ENCODE peak calls at places on chromosomes 7 and 10, in six cellular contexts. One of them, this sample, is unnamed.

GRCh38 chr10:118214751-118215150 is 127.4 kb downstream of the FAM204A start:
- DNase-seq in OCI-LY7: no peak
- DNase-seq in AG09309: no peak
- DNase-seq in spleen: no peak
- DNase-seq in heart right ventricle: no peak
- DNase-seq in CD8-positive, alpha-beta T cell: no peak
- DNase-seq in this sample: no peak

GRCh38 chr7:101553018-101553770 is 75.9 kb downstream of the MYL10 start:
- DNase-seq in AG09309: no peak
- DNase-seq in CD8-positive, alpha-beta T cell: no peak
- DNase-seq in OCI-LY7: no peak
- DNase-seq in heart right ventricle: no peak
- DNase-seq in spleen: peak
- DNase-seq in this sample: no peak

GRCh38 chr7:98848918-98849317 is 20.9 kb downstream of the TMEM130 start:
- DNase-seq in OCI-LY7: no peak
- DNase-seq in spleen: no peak
- DNase-seq in AG09309: no peak
- DNase-seq in CD8-positive, alpha-beta T cell: no peak
- DNase-seq in heart right ventricle: no peak
- DNase-seq in this sample: no peak

GRCh38 chr7:54969190-54969967 is 49.4 kb upstream of the EGFR start:
- DNase-seq in heart right ventricle: no peak
- DNase-seq in AG09309: no peak
- DNase-seq in CD8-positive, alpha-beta T cell: no peak
- DNase-seq in OCI-LY7: no peak
- DNase-seq in spleen: no peak
- DNase-seq in this sample: no peak

GRCh38 chr10:49734676-49735075 is 27.4 kb downstream of the OGDHL start:
- DNase-seq in spleen: no peak
- DNase-seq in AG09309: no peak
- DNase-seq in heart right ventricle: no peak
- DNase-seq in CD8-positive, alpha-beta T cell: no peak
- DNase-seq in OCI-LY7: no peak
- DNase-seq in this sample: no peak

GRCh38 chr7:120724448-120724847 is 133.5 kb downstream of the TSPAN12 start:
- DNase-seq in AG09309: no peak
- DNase-seq in spleen: no peak
- DNase-seq in CD8-positive, alpha-beta T cell: no peak
- DNase-seq in heart right ventricle: no peak
- DNase-seq in OCI-LY7: no peak
- DNase-seq in this sample: no peak

GRCh38 chr7:135536160-135536559 is 21.6 kb upstream of the NUP205 start:
- DNase-seq in heart right ventricle: no peak
- DNase-seq in AG09309: peak
- DNase-seq in spleen: no peak
- DNase-seq in OCI-LY7: no peak
- DNase-seq in CD8-positive, alpha-beta T cell: no peak
- DNase-seq in this sample: no peak

GRCh38 chr10:61900829-61901783 is at the start of gene ARID5B:
- DNase-seq in heart right ventricle: peak
- DNase-seq in AG09309: no peak
- DNase-seq in CD8-positive, alpha-beta T cell: no peak
- DNase-seq in OCI-LY7: peak
- DNase-seq in spleen: no peak
- DNase-seq in this sample: no peak

GRCh38 chr10:68231916-68232315 is at the start of gene ATOH7:
- DNase-seq in heart right ventricle: no peak
- DNase-seq in spleen: no peak
- DNase-seq in AG09309: no peak
- DNase-seq in OCI-LY7: no peak
- DNase-seq in CD8-positive, alpha-beta T cell: no peak
- DNase-seq in this sample: no peak

GRCh38 chr7:131365876-131366275 is 38.2 kb downstream of the MKLN1 start:
- DNase-seq in OCI-LY7: no peak
- DNase-seq in AG09309: peak
- DNase-seq in heart right ventricle: no peak
- DNase-seq in CD8-positive, alpha-beta T cell: no peak
- DNase-seq in spleen: no peak
- DNase-seq in this sample: no peak

GRCh38 chr7:83684928-83685327 is 36.0 kb upstream of the SEMA3E start:
- DNase-seq in heart right ventricle: no peak
- DNase-seq in spleen: no peak
- DNase-seq in CD8-positive, alpha-beta T cell: no peak
- DNase-seq in AG09309: no peak
- DNase-seq in OCI-LY7: no peak
- DNase-seq in this sample: no peak

GRCh38 chr10:79392020-79392398 is 44.7 kb downstream of the PPIF start:
- DNase-seq in OCI-LY7: no peak
- DNase-seq in AG09309: no peak
- DNase-seq in CD8-positive, alpha-beta T cell: no peak
- DNase-seq in spleen: peak
- DNase-seq in heart right ventricle: peak
- DNase-seq in this sample: no peak

GRCh38 chr10:24707445-24707844 is 16.2 kb downstream of the ARHGAP21 start:
- DNase-seq in CD8-positive, alpha-beta T cell: no peak
- DNase-seq in AG09309: no peak
- DNase-seq in OCI-LY7: no peak
- DNase-seq in heart right ventricle: no peak
- DNase-seq in spleen: no peak
- DNase-seq in this sample: no peak

GRCh38 chr7:82105463-82105862 is 335.6 kb upstream of the HGF start:
- DNase-seq in spleen: no peak
- DNase-seq in OCI-LY7: no peak
- DNase-seq in AG09309: no peak
- DNase-seq in CD8-positive, alpha-beta T cell: no peak
- DNase-seq in heart right ventricle: no peak
- DNase-seq in this sample: no peak

GRCh38 chr7:14233026-14233897 is 243.8 kb upstream of the ETV1 start:
- DNase-seq in CD8-positive, alpha-beta T cell: no peak
- DNase-seq in AG09309: no peak
- DNase-seq in spleen: no peak
- DNase-seq in OCI-LY7: no peak
- DNase-seq in heart right ventricle: no peak
- DNase-seq in this sample: no peak

GRCh38 chr7:27194002-27194352 is 5.9 kb downstream of the HOXA13 start:
- DNase-seq in CD8-positive, alpha-beta T cell: no peak
- DNase-seq in AG09309: no peak
- DNase-seq in spleen: no peak
- DNase-seq in OCI-LY7: no peak
- DNase-seq in heart right ventricle: no peak
- DNase-seq in this sample: no peak

GRCh38 chr10:87531908-87532622 is 27.4 kb downstream of the MINPP1 start:
- DNase-seq in CD8-positive, alpha-beta T cell: no peak
- DNase-seq in heart right ventricle: no peak
- DNase-seq in AG09309: no peak
- DNase-seq in spleen: no peak
- DNase-seq in OCI-LY7: no peak
- DNase-seq in this sample: no peak

GRCh38 chr7:219581-220150 is 27.3 kb downstream of the FAM20C start:
- DNase-seq in spleen: no peak
- DNase-seq in heart right ventricle: no peak
- DNase-seq in OCI-LY7: no peak
- DNase-seq in AG09309: no peak
- DNase-seq in CD8-positive, alpha-beta T cell: no peak
- DNase-seq in this sample: no peak

GRCh38 chr10:74855027-74855426 is 28.6 kb downstream of the KAT6B start:
- DNase-seq in CD8-positive, alpha-beta T cell: no peak
- DNase-seq in spleen: no peak
- DNase-seq in AG09309: no peak
- DNase-seq in OCI-LY7: peak
- DNase-seq in heart right ventricle: peak
- DNase-seq in this sample: no peak

GRCh38 chr7:2209146-2209960 is 23.4 kb downstream of the MAD1L1 start:
- DNase-seq in AG09309: peak
- DNase-seq in OCI-LY7: peak
- DNase-seq in CD8-positive, alpha-beta T cell: peak
- DNase-seq in spleen: peak
- DNase-seq in heart right ventricle: peak
- DNase-seq in this sample: peak

GRCh38 chr7:27343804-27344203 is 101.2 kb downstream of the EVX1 start:
- DNase-seq in CD8-positive, alpha-beta T cell: no peak
- DNase-seq in AG09309: no peak
- DNase-seq in OCI-LY7: no peak
- DNase-seq in spleen: no peak
- DNase-seq in heart right ventricle: no peak
- DNase-seq in this sample: no peak

GRCh38 chr7:131108212-131108980 is 219.3 kb upstream of the MKLN1 start:
- DNase-seq in OCI-LY7: peak
- DNase-seq in heart right ventricle: no peak
- DNase-seq in AG09309: no peak
- DNase-seq in CD8-positive, alpha-beta T cell: no peak
- DNase-seq in spleen: peak
- DNase-seq in this sample: peak

GRCh38 chr7:7812112-7812511 is 93.7 kb upstream of the RPA3 start:
- DNase-seq in AG09309: no peak
- DNase-seq in OCI-LY7: no peak
- DNase-seq in CD8-positive, alpha-beta T cell: no peak
- DNase-seq in heart right ventricle: no peak
- DNase-seq in spleen: no peak
- DNase-seq in this sample: no peak

GRCh38 chr7:74350751-74351150 is 61.5 kb downstream of the CLIP2 start:
- DNase-seq in spleen: no peak
- DNase-seq in AG09309: no peak
- DNase-seq in CD8-positive, alpha-beta T cell: no peak
- DNase-seq in OCI-LY7: no peak
- DNase-seq in heart right ventricle: no peak
- DNase-seq in this sample: no peak

GRCh38 chr10:102240467-102241036 is 760 bp downstream of the PITX3 start:
- DNase-seq in CD8-positive, alpha-beta T cell: no peak
- DNase-seq in spleen: no peak
- DNase-seq in AG09309: no peak
- DNase-seq in OCI-LY7: no peak
- DNase-seq in heart right ventricle: no peak
- DNase-seq in this sample: no peak

GRCh38 chr7:138015096-138015495 is 13.2 kb upstream of the CREB3L2 start:
- DNase-seq in spleen: no peak
- DNase-seq in AG09309: no peak
- DNase-seq in heart right ventricle: no peak
- DNase-seq in OCI-LY7: no peak
- DNase-seq in CD8-positive, alpha-beta T cell: no peak
- DNase-seq in this sample: no peak

GRCh38 chr10:123150986-123151738 is 3.0 kb upstream of the BUB3 start:
- DNase-seq in OCI-LY7: no peak
- DNase-seq in CD8-positive, alpha-beta T cell: no peak
- DNase-seq in AG09309: no peak
- DNase-seq in heart right ventricle: no peak
- DNase-seq in spleen: peak
- DNase-seq in this sample: no peak

GRCh38 chr10:123148414-123149161 is 652 bp downstream of the HMX2 start:
- DNase-seq in spleen: peak
- DNase-seq in OCI-LY7: no peak
- DNase-seq in AG09309: no peak
- DNase-seq in CD8-positive, alpha-beta T cell: no peak
- DNase-seq in heart right ventricle: no peak
- DNase-seq in this sample: no peak

GRCh38 chr10:123149162-123149567 is 1.2 kb downstream of the HMX2 start:
- DNase-seq in heart right ventricle: no peak
- DNase-seq in OCI-LY7: no peak
- DNase-seq in AG09309: no peak
- DNase-seq in spleen: no peak
- DNase-seq in CD8-positive, alpha-beta T cell: no peak
- DNase-seq in this sample: no peak

GRCh38 chr10:123150229-123150985 is 2.5 kb downstream of the HMX2 start:
- DNase-seq in spleen: no peak
- DNase-seq in heart right ventricle: no peak
- DNase-seq in OCI-LY7: no peak
- DNase-seq in CD8-positive, alpha-beta T cell: no peak
- DNase-seq in AG09309: no peak
- DNase-seq in this sample: no peak

GRCh38 chr10:123149568-123150228 is 1.8 kb downstream of the HMX2 start:
- DNase-seq in CD8-positive, alpha-beta T cell: no peak
- DNase-seq in OCI-LY7: no peak
- DNase-seq in heart right ventricle: no peak
- DNase-seq in spleen: peak
- DNase-seq in AG09309: no peak
- DNase-seq in this sample: no peak
- H3K4me3 ChIP-seq in CD8-positive, alpha-beta T cell: peak
- H3K4me3 ChIP-seq in OCI-LY7: no peak
- H3K4me3 ChIP-seq in heart right ventricle: peak
- H3K4me3 ChIP-seq in spleen: peak
- H3K4me3 ChIP-seq in AG09309: peak
- H3K4me3 ChIP-seq in this sample: peak

GRCh38 chr10:86349474-86349873 is 17.1 kb downstream of the GRID1 start:
- DNase-seq in AG09309: no peak
- DNase-seq in CD8-positive, alpha-beta T cell: no peak
- DNase-seq in OCI-LY7: peak
- DNase-seq in heart right ventricle: no peak
- DNase-seq in spleen: peak
- DNase-seq in this sample: no peak
- TF ChIP-seq CTCF in AG09309: no peak
- TF ChIP-seq CTCF in CD8-positive, alpha-beta T cell: no peak
- TF ChIP-seq CTCF in OCI-LY7: peak
- TF ChIP-seq CTCF in heart right ventricle: no peak
- TF ChIP-seq CTCF in spleen: no peak
- TF ChIP-seq CTCF in this sample: peak

DNA sequence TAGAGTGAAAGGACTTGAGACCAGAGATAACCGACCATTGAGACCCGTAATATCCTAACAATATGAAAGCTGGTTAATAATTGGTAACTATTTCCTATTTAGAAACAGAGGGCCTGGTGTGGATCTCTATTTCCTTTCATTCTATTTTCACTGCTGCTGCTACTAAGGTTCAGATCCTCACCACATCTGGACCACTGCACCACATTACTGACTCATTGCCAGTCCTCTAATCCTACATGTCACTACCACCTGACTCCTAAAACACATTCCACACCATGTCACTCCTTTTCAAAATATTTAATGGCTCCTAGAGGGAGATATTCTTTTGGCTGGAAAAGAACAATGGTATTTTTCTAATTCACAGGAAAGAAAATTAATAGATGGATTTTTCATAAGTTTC is 6.4 kb downstream of the USP54 start:
- DNase-seq in heart right ventricle: no peak
- DNase-seq in CD8-positive, alpha-beta T cell: no peak
- DNase-seq in spleen: no peak
- DNase-seq in AG09309: peak
- DNase-seq in OCI-LY7: no peak
- DNase-seq in this sample: no peak
- H3K4me3 ChIP-seq in heart right ventricle: no peak
- H3K4me3 ChIP-seq in CD8-positive, alpha-beta T cell: no peak
- H3K4me3 ChIP-seq in spleen: no peak
- H3K4me3 ChIP-seq in AG09309: no peak
- H3K4me3 ChIP-seq in OCI-LY7: no peak
- H3K4me3 ChIP-seq in this sample: no peak

DNA sequence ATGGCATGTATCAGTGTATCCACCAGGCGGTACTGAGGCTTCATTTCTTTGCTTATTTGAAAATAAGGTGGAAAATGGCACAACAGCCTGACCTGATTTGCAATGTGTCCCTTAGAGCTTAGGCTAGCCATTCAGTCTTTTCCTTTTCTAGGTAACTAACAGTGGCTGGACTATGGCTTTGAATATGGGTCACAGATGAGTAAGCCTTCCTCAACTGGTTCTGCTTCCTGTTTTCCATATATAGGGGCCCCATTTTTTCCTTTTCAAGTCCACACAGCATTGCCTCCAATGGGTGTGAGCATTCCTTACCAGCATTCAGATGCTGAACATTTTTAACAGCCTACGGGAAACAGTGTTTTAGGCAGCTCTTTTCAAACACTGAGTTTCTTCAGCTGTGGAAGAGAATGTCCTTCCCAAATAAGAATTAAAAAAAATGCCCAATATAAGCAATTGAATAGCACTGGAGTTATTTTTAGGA is 3.9 kb upstream of the ITGB1 start:
- DNase-seq in CD8-positive, alpha-beta T cell: no peak
- DNase-seq in heart right ventricle: peak
- DNase-seq in spleen: no peak
- DNase-seq in AG09309: peak
- DNase-seq in OCI-LY7: peak
- DNase-seq in this sample: no peak
- TF ChIP-seq CTCF in CD8-positive, alpha-beta T cell: no peak
- TF ChIP-seq CTCF in heart right ventricle: no peak
- TF ChIP-seq CTCF in spleen: no peak
- TF ChIP-seq CTCF in AG09309: peak
- TF ChIP-seq CTCF in OCI-LY7: peak
- TF ChIP-seq CTCF in this sample: peak